ENCODE peak calls at places on chromosome 1, in nine cellular contexts. W is cardiac fibroblast; C is kidney tubule cell; A is stimulated activated naive CD8-positive, alpha-beta T cell treated with anti-CD3 and anti-CD28 coated beads, Interleukin-15, Interleukin-2, amounts not matched to agents 100 U/mL and 50 U/mL, for 24 hours; I is RPMI7951; D is HCEC 1CT; N is pons; O is activated T-helper 1 cell treated with anti-CD3 and anti-CD28 coated beads, Interleukin-2, amount 50 U/mL, for 16 hours; T is stimulated activated CD4-positive, alpha-beta T cell treated with anti-CD3 and anti-CD28 coated beads, Interleukin-1b, Interleukin-23, amount 100 ng/mL, for 4 hours. B is an unnamed sample.

GRCh38 chr1:179061360-179062282 is 20.2 kb upstream of the TOR3A start:
- DNase-seq in D (no peak), O (no peak), W (no peak), I (peak; percentile 15), N (no peak), T (no peak), A (no peak), C (peak; percentile 44), B (no peak)

GRCh38 chr1:227885648-227886502 is 61.9 kb downstream of the WNT9A start:
- DNase-seq in T (no peak), I (peak; percentile 65), W (peak; percentile 63), N (no peak), O (no peak), C (peak; percentile 52), D (peak; percentile 45), A (no peak), B (peak; percentile 29)

GRCh38 chr1:181647314-181648035 is 164.2 kb downstream of the CACNA1E start:
- DNase-seq in I (no peak), T (no peak), D (no peak), N (no peak), W (no peak), O (no peak), A (no peak), C (peak; percentile 33), B (no peak)

GRCh38 chr1:172929006-172929405 is 121.7 kb downstream of the TNFSF18 start:
- DNase-seq in C (no peak), I (no peak), T (no peak), A (no peak), W (peak; percentile 88), O (no peak), N (no peak), D (peak; percentile 72), B (peak; percentile 46)

GRCh38 chr1:212600980-212601379 is 7.6 kb upstream of the ATF3 start:
- DNase-seq in T (no peak), O (no peak), N (no peak), W (no peak), D (peak; percentile 16), A (no peak), C (no peak), I (peak; percentile 32), B (peak; percentile 11)

GRCh38 chr1:230073371-230074035 is 6.5 kb downstream of the GALNT2 start:
- DNase-seq in I (peak; percentile 82), A (no peak), T (no peak), C (peak; percentile 66), O (no peak), W (peak; percentile 79), N (peak; percentile 60), D (peak; percentile 85), B (peak; percentile 80)

GRCh38 chr1:177355575-177355974 is 184.8 kb downstream of the BRINP2 start:
- DNase-seq in O (no peak), I (no peak), D (peak; percentile 15), W (peak; percentile 58), N (peak; percentile 78), A (no peak), T (no peak), C (peak; percentile 14), B (no peak)

GRCh38 chr1:190633488-190633887 is 155.8 kb upstream of the BRINP3 start:
- DNase-seq in C (no peak), N (no peak), I (no peak), T (no peak), W (no peak), D (no peak), A (no peak), O (no peak), B (no peak)

GRCh38 chr1:228490120-228491078 is 3.2 kb downstream of the RNF187 start:
- DNase-seq in C (peak; percentile 57), A (no peak), I (no peak), T (no peak), W (peak; percentile 25), O (no peak), N (no peak), D (no peak), B (no peak)

B was measured in HFFc6.